ENCODE peak calls at places on chromosomes 2 and 18, in eight cellular contexts. V is spleen; O is CD8-positive, alpha-beta T cell; H is kidney; T is neural progenitor cell; W is tibial artery; B is PC-9; K is right lobe of liver. M is an unnamed sample. For H3K4me1, the result is how much of the 10 kb centered on the place peaks cover.

GRCh38 chr2:99701503-99701902 is 211.7 kb upstream of the REV1 start:
- DNase-seq in B (no peak), W (no peak), T (no peak), O (no peak), K (no peak), H (no peak), V (no peak), M (no peak)

GRCh38 chr2:134897932-134898331 is 20.7 kb upstream of the CCNT2 start:
- DNase-seq in B (no peak), O (no peak), T (no peak), W (no peak), V (no peak), K (no peak), H (no peak), M (no peak)

GRCh38 chr2:151713291-151713903 is 20.9 kb downstream of the NEB start:
- DNase-seq in K (no peak), V (no peak), H (no peak), O (no peak), B (no peak), T (no peak), W (no peak), M (no peak)

GRCh38 chr2:60459896-60460295 is 93.6 kb downstream of the BCL11A start:
- DNase-seq in B (no peak), K (no peak), T (no peak), W (no peak), V (no peak), O (no peak), H (no peak), M (no peak)

GRCh38 chr2:16821696-16822095 is 156.1 kb upstream of the CYRIA start:
- DNase-seq in V (no peak), B (no peak), K (no peak), T (peak), H (no peak), W (no peak), O (no peak), M (no peak)

GRCh38 chr2:207746131-207746530 is 23.6 kb downstream of the FZD5 start:
- DNase-seq in T (peak), V (peak), K (peak), B (peak), H (no peak), W (peak), O (no peak), M (peak)

GRCh38 chr2:8346238-8346637 is 335.6 kb upstream of the ID2 start:
- DNase-seq in O (no peak), H (no peak), T (no peak), K (no peak), W (no peak), V (no peak), B (no peak), M (no peak)

GRCh38 chr2:98835831-98836385 is 100.1 kb downstream of the CRACDL start:
- DNase-seq in T (no peak), O (no peak), W (no peak), H (no peak), V (no peak), K (no peak), B (no peak), M (no peak)

GRCh38 chr2:240600451-240600961 is 14.0 kb downstream of the CAPN10 start:
- DNase-seq in K (no peak), B (no peak), W (no peak), T (no peak), O (no peak), H (peak), V (peak), M (no peak)

GRCh38 chr2:199160677-199161465 is 296.9 kb downstream of the SATB2 start:
- DNase-seq in B (peak), H (no peak), V (no peak), W (no peak), O (no peak), T (no peak), K (no peak), M (no peak)

GRCh38 chr2:219402665-219403515 is 15.2 kb upstream of the DNPEP start:
- DNase-seq in V (no peak), K (peak), O (peak), B (peak), T (peak), W (peak), H (no peak), M (peak)

GRCh38 chr2:105723431-105723830 is 21.3 kb upstream of the NCK2 start:
- DNase-seq in H (no peak), V (no peak), W (no peak), K (no peak), B (no peak), O (no peak), T (no peak), M (no peak)

GRCh38 chr2:172496096-172496709 is 59.7 kb upstream of the PDK1 start:
- DNase-seq in O (no peak), V (no peak), T (no peak), K (no peak), B (no peak), H (no peak), W (no peak), M (no peak)

GRCh38 chr2:217127744-217128143 is 267.9 kb upstream of the TNP1 start:
- DNase-seq in H (no peak), V (no peak), T (no peak), B (no peak), K (no peak), O (no peak), W (no peak), M (no peak)

GRCh38 chr18:35324926-35325655 is 19.1 kb downstream of the ZNF24 start:
- DNase-seq in O (no peak), T (peak), H (no peak), V (no peak), W (no peak), K (no peak), B (no peak), M (no peak)

GRCh38 chr2:239153806-239154591 is 246.8 kb downstream of the HDAC4 start:
- DNase-seq in H (peak), B (no peak), W (peak), V (peak), T (no peak), K (peak), O (no peak), M (no peak)

GRCh38 chr2:25797607-25798488 is 80.4 kb downstream of the ASXL2 start:
- DNase-seq in W (no peak), O (no peak), T (no peak), H (no peak), K (no peak), V (no peak), B (no peak), M (no peak)

GRCh38 chr2:942775-943460 is 7.7 kb upstream of the SNTG2 start:
- DNase-seq in O (no peak), V (no peak), W (no peak), K (no peak), H (no peak), B (no peak), T (no peak), M (no peak)

GRCh38 chr2:191050640-191050987 is 36.6 kb upstream of the STAT1 start:
- DNase-seq in B (no peak), H (no peak), W (peak), K (no peak), O (no peak), T (no peak), V (no peak), M (no peak)

GRCh38 chr2:52475600-52475999 is 1292.0 kb upstream of the CHAC2 start:
- DNase-seq in K (no peak), O (no peak), H (no peak), W (no peak), B (no peak), V (no peak), T (no peak), M (no peak)

GRCh38 chr2:151637284-151637781 is 96.9 kb downstream of the NEB start:
- DNase-seq in H (peak), K (no peak), B (no peak), O (peak), W (no peak), V (peak), T (no peak), M (no peak)

GRCh38 chr2:99572380-99572779 is 82.6 kb upstream of the REV1 start:
- DNase-seq in H (no peak), T (peak), W (peak), B (peak), V (no peak), K (no peak), O (no peak), M (no peak)

GRCh38 chr2:45433363-45433762 is 177.7 kb downstream of the SRBD1 start:
- DNase-seq in B (no peak), W (no peak), H (no peak), K (no peak), O (no peak), T (no peak), V (no peak), M (no peak)

GRCh38 chr2:201260302-201260800 is at the start of gene CASP8:
- DNase-seq in K (peak), B (peak), T (no peak), H (no peak), V (peak), O (peak), W (peak), M (no peak)

GRCh38 chr2:201257381-201257940 is 2.9 kb upstream of the CASP8 start:
- DNase-seq in K (peak), V (peak), W (peak), B (peak), O (peak), T (no peak), H (no peak), M (peak)

GRCh38 chr2:201259216-201259615 is 1.1 kb upstream of the CASP8 start:
- DNase-seq in K (no peak), W (no peak), B (no peak), O (no peak), V (no peak), T (no peak), H (no peak), M (peak)

GRCh38 chr2:201257941-201258665 is 2.2 kb upstream of the CASP8 start:
- DNase-seq in V (peak), W (peak), T (no peak), H (peak), O (peak), K (peak), B (peak), M (peak)

DNA sequence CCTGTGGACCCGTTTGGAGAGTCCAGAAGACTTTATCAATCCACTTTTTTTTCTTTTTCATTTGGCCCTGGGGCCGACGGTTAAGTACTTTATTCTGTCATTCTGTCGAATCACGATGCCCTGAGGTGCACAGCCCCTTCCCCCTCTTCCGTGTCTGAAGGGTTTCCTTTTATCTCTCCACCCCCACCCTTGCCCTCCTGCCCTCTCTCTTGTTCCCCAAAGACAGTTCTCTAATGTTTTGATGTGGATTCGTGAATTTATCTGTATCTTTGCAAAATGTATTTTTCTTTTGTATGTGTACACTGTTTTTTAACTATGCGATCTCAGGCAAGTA is 1.7 kb upstream of the CASP8 start:
- DNase-seq in V (no peak), O (no peak), H (no peak), B (no peak), K (no peak), T (peak), W (no peak), M (no peak)
- H3K4me1 ChIP-seq in V (under half), O (half or more), H (under half), B (under half), K (under half), T (under half), W (under half), M (under half)

GRCh38 chr2:11319939-11320338 is 24.5 kb downstream of the ROCK2 start:
- DNase-seq in V (no peak), O (no peak), W (no peak), H (no peak), T (no peak), K (no peak), B (no peak), M (no peak)
- TF ChIP-seq CTCF in V (no peak), O (no peak), W (no peak), H (no peak), T (no peak), K (no peak), B (no peak), M (no peak)

GRCh38 chr2:203813684-203814083 is 53.9 kb upstream of the CTLA4 start:
- DNase-seq in W (no peak), B (no peak), T (no peak), O (no peak), K (no peak), H (no peak), V (no peak), M (no peak)

GRCh38 chr2:203814661-203815540 is 52.7 kb upstream of the CTLA4 start:
- DNase-seq in H (peak), B (no peak), K (peak), W (peak), O (peak), T (peak), V (peak), M (peak)

GRCh38 chr2:203809991-203810510 is 57.5 kb upstream of the CTLA4 start:
- DNase-seq in T (no peak), B (no peak), W (no peak), V (no peak), H (no peak), O (no peak), K (no peak), M (no peak)

GRCh38 chr2:203811491-203812221 is 55.9 kb upstream of the CTLA4 start:
- DNase-seq in B (peak), K (peak), H (peak), W (peak), V (peak), O (peak), T (no peak), M (peak)

GRCh38 chr2:203812294-203813221 is 55.0 kb upstream of the CTLA4 start:
- DNase-seq in V (no peak), O (no peak), T (no peak), K (no peak), W (no peak), H (no peak), B (no peak), M (no peak)
- H3K27ac ChIP-seq in V (peak), O (no peak), T (no peak), K (peak), W (peak), H (no peak), B (peak), M (peak)

DNA sequence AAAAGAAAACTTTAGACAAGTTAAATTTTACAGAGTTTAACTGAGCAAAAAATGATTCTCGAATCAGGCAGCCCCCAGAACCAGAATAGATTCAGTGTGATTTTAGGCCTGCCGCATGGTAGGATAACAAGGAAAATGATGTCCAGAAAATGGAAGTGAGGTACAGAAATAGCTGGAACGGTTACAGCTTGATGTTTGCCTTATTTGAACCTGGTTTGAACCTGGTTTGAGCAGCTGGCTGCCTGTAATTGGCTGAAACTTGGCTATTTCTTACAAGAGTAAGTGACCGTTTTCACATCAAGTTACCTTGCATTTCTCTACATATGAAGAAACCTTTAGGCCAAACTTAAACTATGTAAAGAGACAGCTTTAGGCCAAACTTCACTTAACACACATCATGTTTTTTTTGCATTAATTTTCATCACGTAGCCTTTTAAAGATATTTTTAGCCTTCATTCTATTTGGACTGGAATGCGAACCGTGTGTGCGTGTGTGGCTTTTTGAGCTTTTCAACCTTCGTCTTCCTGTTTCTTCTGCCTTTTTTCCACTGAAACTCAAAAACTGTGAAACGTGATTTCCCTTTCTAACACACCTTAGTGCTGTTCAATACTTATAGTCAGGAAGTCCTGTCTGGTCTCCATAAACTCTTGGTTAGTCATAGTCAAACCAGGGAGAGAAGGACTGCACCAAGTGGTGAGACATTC is 4.5 kb upstream of the POLE4 start:
- DNase-seq in T (no peak), O (no peak), K (no peak), W (no peak), H (no peak), B (no peak), V (no peak), M (no peak)
- H3K4me1 ChIP-seq in T (under half), O (under half), K (under half), W (under half), H (under half), B (under half), V (under half), M (under half)

GRCh38 chr2:122203523-122203922 is 448.1 kb downstream of the TSN start:
- DNase-seq in H (no peak), O (no peak), V (no peak), K (no peak), B (no peak), T (peak), W (no peak), M (no peak)
- TF ChIP-seq CTCF in H (no peak), O (no peak), V (no peak), K (no peak), B (no peak), T (no peak), W (no peak), M (no peak)

GRCh38 chr2:28448738-28449100 is 47.1 kb upstream of the PLB1 start:
- DNase-seq in T (no peak), B (no peak), H (no peak), W (no peak), K (no peak), V (no peak), O (no peak), M (no peak)
- H3K27ac ChIP-seq in T (no peak), B (peak), H (no peak), W (no peak), K (no peak), V (peak), O (no peak), M (no peak)

DNA sequence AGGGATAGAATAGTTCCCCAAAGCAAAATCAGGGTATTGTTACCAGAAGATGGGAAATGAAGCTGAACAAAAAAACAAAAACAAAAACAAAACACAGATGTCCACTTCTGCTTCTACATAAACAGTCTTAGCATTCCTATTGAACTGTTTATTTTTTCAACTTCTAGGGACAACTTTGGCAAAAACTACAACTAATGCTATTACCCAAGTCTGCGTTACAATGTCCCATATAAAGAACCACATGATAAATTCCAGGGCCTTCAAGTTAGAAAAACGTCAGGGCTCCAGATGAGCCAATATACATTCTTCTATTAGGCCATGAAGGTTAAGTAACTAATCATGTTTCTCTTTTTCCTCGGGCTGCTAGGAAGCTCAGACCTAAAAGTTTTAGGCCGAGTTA is 16.9 kb downstream of the PID1 start:
- DNase-seq in H (no peak), V (no peak), W (no peak), T (no peak), B (no peak), K (no peak), O (no peak), M (no peak)
- H3K4me1 ChIP-seq in H (under half), V (under half), W (under half), T (under half), B (under half), K (under half), O (under half), M (under half)

GRCh38 chr2:48471048-48471474 is 58.9 kb upstream of the STON1 start:
- DNase-seq in O (no peak), W (no peak), K (no peak), T (peak), H (no peak), V (no peak), B (peak), M (no peak)
- TF ChIP-seq CTCF in O (no peak), W (peak), K (peak), T (peak), H (peak), V (no peak), B (peak), M (peak)

DNA sequence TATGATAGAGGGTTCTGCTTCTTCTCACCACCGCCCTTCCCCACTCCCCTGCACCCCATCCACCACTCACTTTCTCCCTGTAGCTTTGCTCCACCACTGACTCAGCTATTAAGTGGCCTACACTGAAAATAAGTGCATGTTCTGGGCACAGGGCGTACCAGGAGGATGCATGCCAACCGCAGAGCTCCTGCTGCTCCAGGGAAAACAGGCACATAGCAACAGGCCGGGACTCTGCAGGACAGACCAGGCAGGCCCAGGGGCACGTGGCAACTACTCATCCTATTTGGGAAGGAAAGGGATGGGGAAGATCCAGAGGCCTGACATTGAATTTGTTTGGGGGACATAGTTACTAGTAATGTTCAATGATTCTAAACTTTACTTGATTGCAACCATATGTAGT is 28.4 kb downstream of the ARL4C start:
- DNase-seq in T (no peak), V (no peak), O (no peak), H (no peak), B (no peak), K (no peak), W (no peak), M (no peak)
- H3K27ac ChIP-seq in T (no peak), V (no peak), O (no peak), H (no peak), B (no peak), K (no peak), W (no peak), M (no peak)

GRCh38 chr2:20584637-20585321 is 66.1 kb downstream of the HS1BP3 start:
- DNase-seq in T (peak), K (no peak), B (peak), V (peak), O (no peak), H (peak), W (no peak), M (no peak)

GRCh38 chr2:20584045-20584636 is 66.8 kb downstream of the HS1BP3 start:
- DNase-seq in V (peak), W (no peak), T (no peak), B (peak), K (no peak), O (no peak), H (peak), M (no peak)

GRCh38 chr2:20586379-20586715 is 64.6 kb downstream of the HS1BP3 start:
- DNase-seq in V (no peak), B (no peak), W (no peak), H (peak), T (no peak), K (no peak), O (no peak), M (no peak)

GRCh38 chr2:20585710-20586378 is 65.1 kb downstream of the HS1BP3 start:
- DNase-seq in W (no peak), B (no peak), H (peak), T (no peak), K (no peak), O (no peak), V (peak), M (no peak)

DNA sequence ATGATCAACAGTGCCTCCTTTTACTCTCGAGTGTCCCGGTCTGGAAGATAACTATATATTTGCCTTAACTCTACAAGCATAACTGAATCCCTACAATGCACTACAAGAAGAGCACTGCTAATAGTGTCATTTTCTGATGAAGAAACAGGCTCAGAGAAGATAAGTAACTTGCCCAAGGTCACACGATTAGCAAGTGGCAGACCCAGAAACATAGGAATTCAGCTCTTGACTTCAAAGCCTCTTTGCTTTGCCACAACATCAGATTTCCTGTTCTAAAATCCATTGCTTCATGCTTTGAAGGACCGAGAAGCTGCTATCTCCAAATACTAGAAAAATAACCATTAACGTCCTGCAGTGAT is 65.6 kb downstream of the HS1BP3 start:
- DNase-seq in V (no peak), O (no peak), T (no peak), B (no peak), H (no peak), K (no peak), W (no peak), M (no peak)
- H3K4me1 ChIP-seq in V (under half), O (under half), T (under half), B (under half), H (under half), K (under half), W (under half), M (under half)

M was measured in colonic mucosa.